ENCODE peak calls at places on chromosomes 16 and 17, in five cellular contexts. Z is CD4-positive, CD25-positive, alpha-beta regulatory T cell; L is GM13976; V is stimulated activated CD8-positive, alpha-beta memory T cell treated with anti-CD3 and anti-CD28 coated beads, Interleukin-2, amount 100 ng/mL, for 1 hour; F is epithelial cell of prostate. T is an unnamed sample.

GRCh38 chr16:19884611-19885455 is at the start of gene GPRC5B:
- DNase-seq in Z (peak), L (peak), V (no peak), F (no peak), T (peak)

GRCh38 chr17:41665566-41666335 is 22.9 kb upstream of the EIF1 start:
- DNase-seq in Z (peak), L (peak), V (peak), F (no peak), T (peak)

GRCh38 chr17:21164226-21165019 is 37.7 kb downstream of the DHRS7B start:
- DNase-seq in Z (no peak), L (no peak), V (no peak), F (no peak), T (no peak)

GRCh38 chr17:49393491-49394255 is 21.0 kb downstream of the PHB1 start:
- DNase-seq in Z (no peak), L (no peak), V (no peak), F (no peak), T (no peak)

GRCh38 chr17:35795007-35795870 is at the start of gene MMP28:
- DNase-seq in Z (no peak), L (peak), V (no peak), F (no peak), T (peak)

GRCh38 chr16:89155184-89155679 is 16.3 kb upstream of the CDH15 start:
- DNase-seq in Z (no peak), L (no peak), V (no peak), F (no peak), T (no peak)

GRCh38 chr17:1716076-1716911 is 6.1 kb upstream of the TLCD2 start:
- DNase-seq in Z (peak), L (peak), V (peak), F (peak), T (peak)

GRCh38 chr16:58269526-58269925 is 25.3 kb downstream of the PRSS54 start:
- DNase-seq in Z (no peak), L (no peak), V (no peak), F (no peak), T (no peak)

GRCh38 chr17:27376637-27377547 is 79.4 kb upstream of the KSR1 start:
- DNase-seq in Z (no peak), L (no peak), V (no peak), F (peak), T (no peak)

GRCh38 chr16:720507-720989 is 398 bp upstream of the ANTKMT start:
- DNase-seq in Z (no peak), L (peak), V (no peak), F (no peak), T (no peak)

GRCh38 chr16:86033016-86033474 is 134.1 kb downstream of the IRF8 start:
- DNase-seq in Z (no peak), L (no peak), V (no peak), F (no peak), T (no peak)

GRCh38 chr17:45266372-45266926 is 4.6 kb upstream of the SPATA32 start:
- DNase-seq in Z (no peak), L (no peak), V (no peak), F (no peak), T (no peak)

GRCh38 chr17:78839173-78839761 is 1.3 kb downstream of the USP36 start:
- DNase-seq in Z (no peak), L (no peak), V (no peak), F (peak), T (peak)

GRCh38 chr16:66618588-66618987 is 14.1 kb downstream of the CMTM3 start:
- DNase-seq in Z (no peak), L (no peak), V (no peak), F (peak), T (no peak)

GRCh38 chr17:32350662-32351418 is 883 bp downstream of the ZNF207 start:
- DNase-seq in Z (peak), L (peak), V (no peak), F (no peak), T (peak)

GRCh38 chr17:44108440-44109311 is 14.8 kb downstream of the HDAC5 start:
- DNase-seq in Z (no peak), L (no peak), V (no peak), F (no peak), T (no peak)

GRCh38 chr17:50872710-50873424 is 6.7 kb upstream of the TOB1 start:
- DNase-seq in Z (peak), L (no peak), V (peak), F (no peak), T (no peak)

GRCh38 chr17:75079023-75079373 is 8.8 kb upstream of the SLC16A5 start:
- DNase-seq in Z (no peak), L (no peak), V (no peak), F (no peak), T (no peak)

GRCh38 chr17:9676742-9677387 is 31.5 kb downstream of the USP43 start:
- DNase-seq in Z (no peak), L (no peak), V (no peak), F (peak), T (no peak)

GRCh38 chr16:77374384-77374783 is 60.5 kb downstream of the ADAMTS18 start:
- DNase-seq in Z (no peak), L (no peak), V (no peak), F (peak), T (no peak)

GRCh38 chr17:49497147-49498036 is 2.3 kb downstream of the NGFR start:
- DNase-seq in Z (no peak), L (no peak), V (no peak), F (no peak), T (peak)

GRCh38 chr16:56551796-56552738 is 12.8 kb upstream of the MT4 start:
- DNase-seq in Z (no peak), L (no peak), V (no peak), F (no peak), T (no peak)

GRCh38 chr17:67293251-67294203 is 48.5 kb upstream of the HELZ start:
- DNase-seq in Z (peak), L (peak), V (peak), F (no peak), T (peak)

GRCh38 chr17:30271102-30271501 is 20.6 kb downstream of the BLMH start:
- DNase-seq in Z (no peak), L (no peak), V (no peak), F (no peak), T (no peak)

GRCh38 chr17:34840758-34841157 is 120.5 kb downstream of the CCT6B start:
- DNase-seq in Z (no peak), L (peak), V (no peak), F (no peak), T (no peak)

GRCh38 chr16:28133666-28134065 is 70.2 kb upstream of the GSG1L start:
- DNase-seq in Z (no peak), L (no peak), V (no peak), F (no peak), T (no peak)

GRCh38 chr17:64077409-64077808 is 52.5 kb downstream of the ERN1 start:
- DNase-seq in Z (no peak), L (no peak), V (no peak), F (no peak), T (no peak)

GRCh38 chr17:72837335-72837734 is 255.2 kb downstream of the SLC39A11 start:
- DNase-seq in Z (no peak), L (no peak), V (no peak), F (no peak), T (no peak)

GRCh38 chr16:86079185-86079885 is 180.4 kb downstream of the IRF8 start:
- DNase-seq in Z (no peak), L (no peak), V (no peak), F (no peak), T (no peak)

T was measured in germinal center.